ENCODE peak calls at places on chromosomes 13 and 19, in nine cellular contexts. One of them, this sample, is unnamed. For H3K4me1, the result is how much of the 10 kb centered on the place peaks cover.

GRCh38 chr19:30666301-30666803 is 294.2 kb downstream of the ZNF536 start:
- DNase-seq in osteoblast: no peak
- DNase-seq in heart left ventricle: no peak
- DNase-seq in stomach: peak
- DNase-seq in heart right ventricle: peak
- DNase-seq in CD8-positive, alpha-beta T cell: peak
- DNase-seq in IMR-90: peak
- DNase-seq in H1: peak
- DNase-seq in ovary: peak
- DNase-seq in this sample: peak

GRCh38 chr13:47858678-47859050 is 142.4 kb downstream of the SUCLA2 start:
- DNase-seq in osteoblast: no peak
- DNase-seq in heart left ventricle: no peak
- DNase-seq in stomach: no peak
- DNase-seq in heart right ventricle: no peak
- DNase-seq in CD8-positive, alpha-beta T cell: no peak
- DNase-seq in IMR-90: peak
- DNase-seq in H1: no peak
- DNase-seq in ovary: no peak
- DNase-seq in this sample: no peak

GRCh38 chr19:58399903-58400637 is 4.6 kb downstream of the RNF225 start:
- DNase-seq in osteoblast: peak
- DNase-seq in heart left ventricle: no peak
- DNase-seq in stomach: no peak
- DNase-seq in heart right ventricle: no peak
- DNase-seq in CD8-positive, alpha-beta T cell: no peak
- DNase-seq in IMR-90: no peak
- DNase-seq in H1: no peak
- DNase-seq in ovary: no peak
- DNase-seq in this sample: no peak

GRCh38 chr13:48411281-48412099 is 1.4 kb downstream of the LPAR6 start:
- DNase-seq in osteoblast: no peak
- DNase-seq in heart left ventricle: peak
- DNase-seq in stomach: no peak
- DNase-seq in heart right ventricle: no peak
- DNase-seq in CD8-positive, alpha-beta T cell: peak
- DNase-seq in IMR-90: peak
- DNase-seq in H1: no peak
- DNase-seq in ovary: no peak
- DNase-seq in this sample: no peak

GRCh38 chr19:51327066-51327985 is 14.6 kb downstream of the VSIG10L start:
- DNase-seq in osteoblast: peak
- DNase-seq in heart left ventricle: peak
- DNase-seq in stomach: peak
- DNase-seq in heart right ventricle: no peak
- DNase-seq in CD8-positive, alpha-beta T cell: no peak
- DNase-seq in IMR-90: peak
- DNase-seq in H1: peak
- DNase-seq in ovary: no peak
- DNase-seq in this sample: no peak

GRCh38 chr13:27654059-27654458 is 32.4 kb downstream of the POLR1D start:
- DNase-seq in osteoblast: no peak
- DNase-seq in heart left ventricle: no peak
- DNase-seq in stomach: no peak
- DNase-seq in heart right ventricle: no peak
- DNase-seq in CD8-positive, alpha-beta T cell: no peak
- DNase-seq in IMR-90: no peak
- DNase-seq in H1: no peak
- DNase-seq in ovary: no peak
- DNase-seq in this sample: no peak

GRCh38 chr19:19355606-19356139 is 35.0 kb downstream of the MAU2 start:
- DNase-seq in osteoblast: peak
- DNase-seq in heart left ventricle: no peak
- DNase-seq in stomach: no peak
- DNase-seq in heart right ventricle: no peak
- DNase-seq in CD8-positive, alpha-beta T cell: no peak
- DNase-seq in IMR-90: no peak
- DNase-seq in H1: no peak
- DNase-seq in ovary: no peak
- DNase-seq in this sample: no peak

GRCh38 chr13:38637576-38637975 is 49.3 kb upstream of the FREM2 start:
- DNase-seq in osteoblast: no peak
- DNase-seq in heart left ventricle: no peak
- DNase-seq in stomach: no peak
- DNase-seq in heart right ventricle: no peak
- DNase-seq in CD8-positive, alpha-beta T cell: no peak
- DNase-seq in IMR-90: no peak
- DNase-seq in H1: no peak
- DNase-seq in ovary: no peak
- DNase-seq in this sample: no peak

GRCh38 chr13:51453959-51454703 is 1.3 kb upstream of the INTS6 start:
- DNase-seq in osteoblast: peak
- DNase-seq in heart left ventricle: peak
- DNase-seq in stomach: no peak
- DNase-seq in heart right ventricle: peak
- DNase-seq in CD8-positive, alpha-beta T cell: no peak
- DNase-seq in IMR-90: peak
- DNase-seq in H1: no peak
- DNase-seq in ovary: peak
- DNase-seq in this sample: no peak

DNA sequence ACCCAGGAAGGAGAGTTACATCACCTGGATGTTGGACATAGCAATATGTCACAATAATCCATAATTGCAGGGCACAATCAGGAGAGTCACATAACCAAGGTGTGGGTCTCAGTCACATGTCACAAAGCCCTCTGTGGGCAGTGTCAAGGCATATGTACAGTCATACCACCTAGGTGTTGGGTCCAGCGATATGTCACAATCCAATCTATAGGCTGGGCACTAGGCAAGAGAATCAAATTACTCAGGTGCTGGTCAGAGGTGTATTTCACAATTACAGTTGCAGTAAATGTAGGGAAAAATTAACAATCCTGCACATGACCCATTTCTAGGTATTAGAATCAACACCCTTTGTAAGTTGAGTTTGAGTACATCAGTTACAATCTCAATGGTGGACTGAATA is 126.2 kb upstream of the ZNF91 start:
- DNase-seq in osteoblast: no peak
- DNase-seq in heart left ventricle: no peak
- DNase-seq in stomach: no peak
- DNase-seq in heart right ventricle: no peak
- DNase-seq in CD8-positive, alpha-beta T cell: no peak
- DNase-seq in IMR-90: no peak
- DNase-seq in H1: no peak
- DNase-seq in ovary: no peak
- DNase-seq in this sample: no peak
- H3K4me1 ChIP-seq in osteoblast: under half
- H3K4me1 ChIP-seq in heart left ventricle: under half
- H3K4me1 ChIP-seq in stomach: under half
- H3K4me1 ChIP-seq in heart right ventricle: under half
- H3K4me1 ChIP-seq in CD8-positive, alpha-beta T cell: under half
- H3K4me1 ChIP-seq in IMR-90: under half
- H3K4me1 ChIP-seq in H1: under half
- H3K4me1 ChIP-seq in ovary: under half
- H3K4me1 ChIP-seq in this sample: under half

DNA sequence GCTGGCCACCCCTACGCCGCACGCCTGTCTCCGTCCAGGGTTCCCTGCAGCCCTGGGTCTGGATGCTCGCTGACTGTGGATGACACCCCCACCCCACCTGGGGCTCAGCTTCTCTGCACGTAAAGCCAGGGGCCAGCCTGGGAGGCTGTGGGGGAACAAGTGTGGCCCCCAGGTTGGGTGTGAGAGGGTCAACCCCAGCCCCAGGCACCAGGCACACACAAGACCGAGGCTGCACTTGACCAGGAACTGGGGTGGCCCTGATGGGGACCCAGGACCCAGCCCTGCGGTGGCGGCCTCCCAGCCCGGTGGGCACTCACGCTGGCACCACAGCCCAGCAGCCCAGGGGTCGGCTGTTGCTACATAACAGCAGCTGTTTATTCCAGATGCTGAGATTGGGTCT is 41.6 kb downstream of the GAS6 start:
- DNase-seq in osteoblast: no peak
- DNase-seq in heart left ventricle: no peak
- DNase-seq in stomach: no peak
- DNase-seq in heart right ventricle: no peak
- DNase-seq in CD8-positive, alpha-beta T cell: no peak
- DNase-seq in IMR-90: no peak
- DNase-seq in H1: no peak
- DNase-seq in ovary: no peak
- DNase-seq in this sample: no peak
- H3K27ac ChIP-seq in osteoblast: no peak
- H3K27ac ChIP-seq in heart left ventricle: no peak
- H3K27ac ChIP-seq in stomach: no peak
- H3K27ac ChIP-seq in heart right ventricle: peak
- H3K27ac ChIP-seq in CD8-positive, alpha-beta T cell: no peak
- H3K27ac ChIP-seq in IMR-90: peak
- H3K27ac ChIP-seq in H1: no peak
- H3K27ac ChIP-seq in ovary: no peak
- H3K27ac ChIP-seq in this sample: peak

DNA sequence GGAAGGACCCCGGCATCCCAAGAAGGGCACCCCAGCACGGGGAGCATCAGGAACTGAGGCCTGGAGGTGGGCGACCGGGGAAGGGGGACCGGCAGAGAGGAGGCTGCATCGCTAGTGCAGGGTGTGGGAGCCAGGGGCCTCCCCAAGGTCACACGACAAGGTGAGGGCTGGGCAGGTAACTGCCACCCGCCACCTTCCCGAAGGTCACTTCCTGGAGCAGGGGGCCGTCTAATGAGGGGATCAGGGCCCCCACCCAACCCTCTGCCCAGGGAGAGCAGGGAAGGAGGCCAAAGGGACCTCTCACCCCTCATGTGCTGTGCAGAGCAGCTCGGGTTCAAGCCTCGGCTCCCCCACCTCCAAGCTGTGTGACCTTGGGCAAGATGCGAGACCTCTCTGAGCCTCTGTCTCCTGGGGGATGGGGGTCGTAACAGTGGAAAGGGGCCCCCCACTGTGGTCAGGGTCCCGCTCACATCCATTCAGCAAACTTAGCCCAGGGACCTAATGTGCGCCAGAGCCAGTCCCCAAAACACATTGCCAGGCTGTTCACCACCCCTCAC is 6.0 kb downstream of the ZBTB7A start:
- DNase-seq in osteoblast: peak
- DNase-seq in heart left ventricle: peak
- DNase-seq in stomach: no peak
- DNase-seq in heart right ventricle: no peak
- DNase-seq in CD8-positive, alpha-beta T cell: no peak
- DNase-seq in IMR-90: no peak
- DNase-seq in H1: no peak
- DNase-seq in ovary: no peak
- DNase-seq in this sample: no peak
- H3K4me1 ChIP-seq in osteoblast: half or more
- H3K4me1 ChIP-seq in heart left ventricle: half or more
- H3K4me1 ChIP-seq in stomach: half or more
- H3K4me1 ChIP-seq in heart right ventricle: half or more
- H3K4me1 ChIP-seq in CD8-positive, alpha-beta T cell: half or more
- H3K4me1 ChIP-seq in IMR-90: under half
- H3K4me1 ChIP-seq in H1: under half
- H3K4me1 ChIP-seq in ovary: half or more
- H3K4me1 ChIP-seq in this sample: half or more

DNA sequence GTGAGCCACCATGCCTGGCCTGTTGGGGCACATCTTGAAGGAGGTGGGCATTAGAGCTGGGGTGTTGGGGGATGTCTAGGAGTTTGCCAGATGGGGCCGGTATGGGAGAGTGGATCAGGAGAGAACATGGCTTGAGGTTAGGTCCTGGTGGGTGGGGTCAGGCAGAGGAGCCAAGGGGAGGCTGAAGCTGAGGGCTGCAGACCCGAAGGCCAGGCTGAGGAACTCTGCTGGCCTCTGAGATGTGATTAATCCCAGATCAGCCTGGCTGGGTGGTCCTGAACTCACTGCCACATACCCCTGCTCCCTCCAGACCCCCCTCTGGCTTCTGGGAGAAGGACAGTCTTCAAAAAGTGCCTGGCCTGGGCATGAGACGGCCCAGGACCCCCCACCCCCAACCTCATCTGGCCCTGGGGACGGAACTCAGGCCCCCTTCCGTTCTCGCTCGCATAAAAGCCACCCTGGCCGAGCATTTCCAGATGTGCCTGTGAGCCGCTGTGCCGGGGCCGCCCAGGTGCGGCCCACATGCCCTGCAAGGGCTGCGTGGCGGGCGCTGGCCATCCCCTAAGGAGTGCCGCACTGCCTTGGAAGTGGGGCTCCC is 2.7 kb downstream of the FSTL3 start:
- DNase-seq in osteoblast: peak
- DNase-seq in heart left ventricle: no peak
- DNase-seq in stomach: no peak
- DNase-seq in heart right ventricle: no peak
- DNase-seq in CD8-positive, alpha-beta T cell: no peak
- DNase-seq in IMR-90: no peak
- DNase-seq in H1: no peak
- DNase-seq in ovary: peak
- DNase-seq in this sample: no peak
- H3K27ac ChIP-seq in osteoblast: peak
- H3K27ac ChIP-seq in heart left ventricle: peak
- H3K27ac ChIP-seq in stomach: peak
- H3K27ac ChIP-seq in heart right ventricle: peak
- H3K27ac ChIP-seq in CD8-positive, alpha-beta T cell: no peak
- H3K27ac ChIP-seq in IMR-90: peak
- H3K27ac ChIP-seq in H1: no peak
- H3K27ac ChIP-seq in ovary: peak
- H3K27ac ChIP-seq in this sample: peak